ENCODE peak calls at places on chromosomes 7 and 10, in eight cellular contexts. One of them, this sample, is unnamed.

GRCh38 chr10:102608487-102608886 is 35.8 kb upstream of the TRIM8 start:
- DNase-seq in cardiac muscle cell: no peak
- DNase-seq in upper lobe of left lung: no peak
- DNase-seq in kidney: no peak
- DNase-seq in neural progenitor cell: no peak
- DNase-seq in gastrocnemius medialis: no peak
- DNase-seq in A673: no peak
- DNase-seq in aorta: peak; percentile 25
- DNase-seq in this sample: no peak

GRCh38 chr7:44995555-44996493 is 4.2 kb upstream of the CCM2 start:
- DNase-seq in gastrocnemius medialis: no peak
- DNase-seq in upper lobe of left lung: no peak
- DNase-seq in A673: no peak
- DNase-seq in neural progenitor cell: no peak
- DNase-seq in aorta: no peak
- DNase-seq in cardiac muscle cell: no peak
- DNase-seq in kidney: peak; percentile 15
- DNase-seq in this sample: no peak

GRCh38 chr7:70681111-70681846 is 450.7 kb upstream of the GALNT17 start:
- DNase-seq in cardiac muscle cell: no peak
- DNase-seq in aorta: no peak
- DNase-seq in kidney: no peak
- DNase-seq in A673: no peak
- DNase-seq in upper lobe of left lung: no peak
- DNase-seq in gastrocnemius medialis: no peak
- DNase-seq in neural progenitor cell: peak; percentile 44
- DNase-seq in this sample: no peak

GRCh38 chr7:37045786-37046185 is 321.5 kb upstream of the AOAH start:
- DNase-seq in gastrocnemius medialis: no peak
- DNase-seq in aorta: no peak
- DNase-seq in neural progenitor cell: peak; percentile 7
- DNase-seq in upper lobe of left lung: no peak
- DNase-seq in A673: no peak
- DNase-seq in cardiac muscle cell: no peak
- DNase-seq in kidney: no peak
- DNase-seq in this sample: no peak

GRCh38 chr10:124321433-124322072 is 97.2 kb downstream of the OAT start:
- DNase-seq in upper lobe of left lung: no peak
- DNase-seq in cardiac muscle cell: no peak
- DNase-seq in kidney: no peak
- DNase-seq in aorta: no peak
- DNase-seq in A673: no peak
- DNase-seq in gastrocnemius medialis: no peak
- DNase-seq in neural progenitor cell: no peak
- DNase-seq in this sample: no peak

GRCh38 chr10:88281592-88282268 is 301.4 kb downstream of the RNLS start:
- DNase-seq in kidney: no peak
- DNase-seq in gastrocnemius medialis: no peak
- DNase-seq in cardiac muscle cell: no peak
- DNase-seq in neural progenitor cell: no peak
- DNase-seq in aorta: no peak
- DNase-seq in A673: no peak
- DNase-seq in upper lobe of left lung: no peak
- DNase-seq in this sample: no peak

GRCh38 chr10:132542086-132542775 is 4.6 kb downstream of the INPP5A start:
- DNase-seq in upper lobe of left lung: peak; percentile 26
- DNase-seq in kidney: peak; percentile 66
- DNase-seq in gastrocnemius medialis: no peak
- DNase-seq in A673: no peak
- DNase-seq in neural progenitor cell: no peak
- DNase-seq in cardiac muscle cell: no peak
- DNase-seq in aorta: peak; percentile 70
- DNase-seq in this sample: no peak

GRCh38 chr10:128242641-128243040 is 116.4 kb upstream of the MKI67 start:
- DNase-seq in cardiac muscle cell: no peak
- DNase-seq in kidney: no peak
- DNase-seq in neural progenitor cell: no peak
- DNase-seq in A673: no peak
- DNase-seq in gastrocnemius medialis: no peak
- DNase-seq in aorta: no peak
- DNase-seq in upper lobe of left lung: no peak
- DNase-seq in this sample: no peak

GRCh38 chr10:73791871-73792400 is 6.5 kb downstream of the ZSWIM8 start:
- DNase-seq in aorta: no peak
- DNase-seq in kidney: peak; percentile 66
- DNase-seq in gastrocnemius medialis: no peak
- DNase-seq in neural progenitor cell: no peak
- DNase-seq in upper lobe of left lung: no peak
- DNase-seq in A673: no peak
- DNase-seq in cardiac muscle cell: no peak
- DNase-seq in this sample: no peak

GRCh38 chr10:121243003-121243898 is 355.0 kb downstream of the FGFR2 start:
- DNase-seq in kidney: no peak
- DNase-seq in upper lobe of left lung: no peak
- DNase-seq in gastrocnemius medialis: no peak
- DNase-seq in cardiac muscle cell: no peak
- DNase-seq in A673: no peak
- DNase-seq in aorta: no peak
- DNase-seq in neural progenitor cell: no peak
- DNase-seq in this sample: no peak

GRCh38 chr7:43674559-43675436 is 54.5 kb downstream of the COA1 start:
- DNase-seq in aorta: no peak
- DNase-seq in kidney: no peak
- DNase-seq in A673: peak; percentile 81
- DNase-seq in cardiac muscle cell: no peak
- DNase-seq in upper lobe of left lung: no peak
- DNase-seq in gastrocnemius medialis: no peak
- DNase-seq in neural progenitor cell: no peak
- DNase-seq in this sample: no peak

GRCh38 chr7:65975814-65976445 is 6.1 kb downstream of the GUSB start:
- DNase-seq in gastrocnemius medialis: no peak
- DNase-seq in A673: no peak
- DNase-seq in kidney: peak; percentile 24
- DNase-seq in aorta: peak; percentile 22
- DNase-seq in cardiac muscle cell: no peak
- DNase-seq in upper lobe of left lung: no peak
- DNase-seq in neural progenitor cell: no peak
- DNase-seq in this sample: no peak

GRCh38 chr7:24129597-24129996 is 154.4 kb upstream of the NPY start:
- DNase-seq in cardiac muscle cell: no peak
- DNase-seq in aorta: no peak
- DNase-seq in gastrocnemius medialis: no peak
- DNase-seq in A673: no peak
- DNase-seq in upper lobe of left lung: no peak
- DNase-seq in neural progenitor cell: no peak
- DNase-seq in kidney: no peak
- DNase-seq in this sample: no peak

GRCh38 chr10:77289790-77290189 is 347.8 kb downstream of the KCNMA1 start:
- DNase-seq in gastrocnemius medialis: no peak
- DNase-seq in aorta: no peak
- DNase-seq in kidney: no peak
- DNase-seq in cardiac muscle cell: peak; percentile 51
- DNase-seq in upper lobe of left lung: no peak
- DNase-seq in A673: no peak
- DNase-seq in neural progenitor cell: no peak
- DNase-seq in this sample: no peak

DNA sequence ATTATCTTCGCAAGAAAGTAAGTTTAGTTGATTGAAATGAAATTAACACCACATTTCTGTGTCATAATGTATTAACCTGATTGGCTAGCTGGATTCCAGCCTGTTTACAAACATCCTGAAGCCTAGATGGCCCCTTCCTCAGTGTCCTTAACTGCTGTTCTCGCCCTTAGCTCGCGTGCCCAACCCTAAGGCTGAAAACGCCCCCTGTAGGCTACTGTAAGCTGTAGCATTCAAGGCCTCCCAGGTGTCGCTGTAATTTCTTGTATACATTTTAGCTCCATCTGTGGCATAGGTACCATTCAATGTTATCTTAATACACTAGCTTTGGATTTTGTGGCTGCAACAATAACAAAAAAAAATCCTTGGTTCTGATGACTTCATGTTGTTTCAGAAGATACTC is 191.6 kb downstream of the MGMT start:
- DNase-seq in upper lobe of left lung: no peak
- DNase-seq in kidney: no peak
- DNase-seq in neural progenitor cell: peak; percentile 71
- DNase-seq in cardiac muscle cell: peak; percentile 34
- DNase-seq in A673: peak; percentile 61
- DNase-seq in gastrocnemius medialis: no peak
- DNase-seq in aorta: no peak
- DNase-seq in this sample: no peak
- H3K27ac ChIP-seq in upper lobe of left lung: no peak overlapping the region
- H3K27ac ChIP-seq in kidney: no peak overlapping the region
- H3K27ac ChIP-seq in neural progenitor cell: no peak overlapping the region
- H3K27ac ChIP-seq in cardiac muscle cell: no peak overlapping the region
- H3K27ac ChIP-seq in A673: no peak overlapping the region
- H3K27ac ChIP-seq in gastrocnemius medialis: no peak overlapping the region
- H3K27ac ChIP-seq in aorta: no peak overlapping the region
- H3K27ac ChIP-seq in this sample: no peak overlapping the region

DNA sequence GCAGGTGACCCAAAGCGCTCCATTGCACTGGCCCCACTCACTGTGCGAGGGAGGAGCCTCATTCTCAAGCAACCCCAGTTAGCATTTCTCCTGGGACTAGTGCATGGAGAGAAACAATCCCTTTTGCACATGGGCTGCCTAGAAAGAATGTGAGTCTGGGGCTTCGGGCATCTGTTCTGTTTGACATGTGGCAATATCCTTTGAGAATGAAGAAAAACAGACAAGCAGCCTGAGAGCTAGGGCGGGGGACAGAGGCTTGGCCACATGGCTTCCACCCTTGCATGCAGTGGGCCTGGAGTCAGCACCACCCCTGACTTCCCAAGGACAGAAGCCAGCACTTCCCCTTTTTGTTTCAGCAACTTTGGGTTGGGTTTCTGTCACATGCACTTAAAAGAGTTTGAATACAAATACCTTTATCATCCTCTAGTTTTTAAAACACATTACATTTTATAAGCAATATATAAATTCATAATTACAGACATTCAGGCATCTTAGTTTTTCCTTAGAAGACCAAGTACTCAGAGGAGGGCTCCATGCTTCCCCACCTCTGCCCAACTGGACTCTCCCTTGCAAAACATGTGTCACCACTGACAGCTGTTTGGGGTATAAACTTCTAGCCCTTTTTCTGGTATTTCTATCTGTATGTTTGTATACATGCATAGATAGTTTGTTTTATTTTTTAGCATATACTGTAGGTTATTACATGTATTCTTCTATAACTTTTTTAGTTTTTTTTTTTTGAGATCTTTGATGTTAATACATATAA is 73.9 kb downstream of the RBM20 start:
- DNase-seq in upper lobe of left lung: peak; percentile 63
- DNase-seq in cardiac muscle cell: peak; percentile 44
- DNase-seq in aorta: no peak
- DNase-seq in A673: no peak
- DNase-seq in kidney: no peak
- DNase-seq in neural progenitor cell: no peak
- DNase-seq in gastrocnemius medialis: peak; percentile 28
- DNase-seq in this sample: no peak
- H3K4me3 ChIP-seq in upper lobe of left lung: no peak overlapping the region
- H3K4me3 ChIP-seq in cardiac muscle cell: no peak overlapping the region
- H3K4me3 ChIP-seq in aorta: no peak overlapping the region
- H3K4me3 ChIP-seq in A673: no peak overlapping the region
- H3K4me3 ChIP-seq in kidney: no peak overlapping the region
- H3K4me3 ChIP-seq in neural progenitor cell: no peak overlapping the region
- H3K4me3 ChIP-seq in gastrocnemius medialis: no peak overlapping the region
- H3K4me3 ChIP-seq in this sample: no peak overlapping the region

DNA sequence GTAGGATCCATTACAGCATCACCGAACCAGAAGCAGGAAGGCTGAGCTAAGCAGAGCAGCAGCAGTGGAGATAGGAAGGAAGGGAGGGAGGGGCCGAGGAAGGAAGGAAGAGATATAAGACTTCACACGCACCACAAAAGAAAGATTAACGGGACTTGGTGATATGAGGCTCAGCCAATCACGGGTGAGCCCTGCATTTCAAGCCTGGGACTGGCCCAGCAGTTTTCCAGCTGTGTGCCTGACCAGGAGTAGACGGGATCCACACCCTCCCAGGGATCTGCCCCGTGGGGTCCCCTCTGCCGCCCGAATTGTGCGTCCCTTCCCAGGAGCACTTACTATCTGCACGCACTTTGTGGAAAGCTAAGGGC is 16.2 kb downstream of the ATG9B start:
- DNase-seq in aorta: no peak
- DNase-seq in A673: peak; percentile 57
- DNase-seq in gastrocnemius medialis: no peak
- DNase-seq in neural progenitor cell: no peak
- DNase-seq in upper lobe of left lung: no peak
- DNase-seq in kidney: peak; percentile 74
- DNase-seq in cardiac muscle cell: no peak
- DNase-seq in this sample: no peak
- H3K4me1 ChIP-seq in aorta: no peaks in the 10 kb centered on the region
- H3K4me1 ChIP-seq in A673: peaks cover 18% of the 10 kb centered on the region
- H3K4me1 ChIP-seq in gastrocnemius medialis: no peaks in the 10 kb centered on the region
- H3K4me1 ChIP-seq in neural progenitor cell: peaks cover 38% of the 10 kb centered on the region
- H3K4me1 ChIP-seq in upper lobe of left lung: peaks cover 57% of the 10 kb centered on the region
- H3K4me1 ChIP-seq in kidney: no peaks in the 10 kb centered on the region
- H3K4me1 ChIP-seq in cardiac muscle cell: peaks cover 30% of the 10 kb centered on the region
- H3K4me1 ChIP-seq in this sample: no peaks in the 10 kb centered on the region

GRCh38 chr10:130515670-130516069 is 379.5 kb downstream of the GLRX3 start:
- DNase-seq in kidney: no peak
- DNase-seq in neural progenitor cell: no peak
- DNase-seq in cardiac muscle cell: no peak
- DNase-seq in A673: no peak
- DNase-seq in upper lobe of left lung: no peak
- DNase-seq in gastrocnemius medialis: no peak
- DNase-seq in aorta: no peak
- DNase-seq in this sample: no peak
- H3K27ac ChIP-seq in kidney: no peak overlapping the region
- H3K27ac ChIP-seq in neural progenitor cell: no peak overlapping the region
- H3K27ac ChIP-seq in cardiac muscle cell: no peak overlapping the region
- H3K27ac ChIP-seq in A673: no peak overlapping the region
- H3K27ac ChIP-seq in upper lobe of left lung: no peak overlapping the region
- H3K27ac ChIP-seq in gastrocnemius medialis: no peak overlapping the region
- H3K27ac ChIP-seq in aorta: no peak overlapping the region
- H3K27ac ChIP-seq in this sample: no peak overlapping the region